ENCODE peak calls at places on chromosomes 12 and 14, in four cellular contexts. D is psoas muscle, L is IMR-90, A is osteoblast. Y is an unnamed sample. For H3K4me1, the result is how much of the 10 kb centered on the place peaks cover.

GRCh38 chr12:16198884-16199283 is 78.6 kb downstream of the SLC15A5 start:
- DNase-seq in D (no peak), L (no peak), A (no peak), Y (no peak)

GRCh38 chr14:47541652-47542051 is 133.8 kb downstream of the MDGA2 start:
- DNase-seq in D (no peak), L (no peak), A (no peak), Y (no peak)

GRCh38 chr12:28966049-28966778 is 182.9 kb upstream of the FAR2 start:
- DNase-seq in D (no peak), L (peak), A (peak), Y (peak)

GRCh38 chr14:37678916-37679315 is 83.5 kb downstream of the TTC6 start:
- DNase-seq in D (no peak), L (peak), A (no peak), Y (no peak)

GRCh38 chr12:96195845-96196451 is 1.8 kb downstream of the ELK3 start:
- DNase-seq in D (no peak), L (peak), A (peak), Y (no peak)

GRCh38 chr12:106541201-106541600 is 41.6 kb upstream of the RFX4 start:
- DNase-seq in D (no peak), L (no peak), A (no peak), Y (no peak)

GRCh38 chr12:16165506-16165905 is 112.0 kb downstream of the SLC15A5 start:
- DNase-seq in D (peak), L (peak), A (no peak), Y (no peak)

GRCh38 chr14:45070215-45070614 is 13.7 kb upstream of the PRPF39 start:
- DNase-seq in D (no peak), L (peak), A (no peak), Y (no peak)

GRCh38 chr14:34059037-34059924 is 108.4 kb upstream of the EGLN3 start:
- DNase-seq in D (no peak), L (no peak), A (peak), Y (no peak)

GRCh38 chr14:78785265-78785664 is 615.1 kb downstream of the NRXN3 start:
- DNase-seq in D (no peak), L (no peak), A (no peak), Y (no peak)

GRCh38 chr12:54240971-54241588 is 38.8 kb downstream of the CBX5 start:
- DNase-seq in D (no peak), L (no peak), A (no peak), Y (no peak)

GRCh38 chr12:82793882-82794281 is 107.2 kb downstream of the TMTC2 start:
- DNase-seq in D (no peak), L (no peak), A (no peak), Y (no peak)

GRCh38 chr12:76586764-76587395 is 27.3 kb upstream of the OSBPL8 start:
- DNase-seq in D (no peak), L (peak), A (peak), Y (no peak)

GRCh38 chr12:52870361-52871290 is 21.8 kb upstream of the KRT78 start:
- DNase-seq in D (peak), L (peak), A (peak), Y (peak)

GRCh38 chr12:105933671-105934665 is 204.8 kb downstream of the NUAK1 start:
- DNase-seq in D (peak), L (peak), A (peak), Y (no peak)

GRCh38 chr12:104890463-104891096 is 67.5 kb downstream of the SLC41A2 start:
- DNase-seq in D (no peak), L (no peak), A (no peak), Y (no peak)

GRCh38 chr12:13178568-13179158 is 17.9 kb upstream of the EMP1 start:
- DNase-seq in D (peak), L (no peak), A (peak), Y (peak)

GRCh38 chr12:19978193-19978592 is 390.1 kb upstream of the PDE3A start:
- DNase-seq in D (no peak), L (peak), A (peak), Y (no peak)

GRCh38 chr12:68529869-68530268 is 80.8 kb upstream of the RAP1B start:
- DNase-seq in D (no peak), L (no peak), A (no peak), Y (no peak)

GRCh38 chr12:32272465-32272864 is 126.9 kb upstream of the FGD4 start:
- DNase-seq in D (no peak), L (no peak), A (no peak), Y (no peak)

GRCh38 chr14:22319526-22320352 is 269.3 kb downstream of the DAD1 start:
- DNase-seq in D (no peak), L (peak), A (no peak), Y (no peak)

GRCh38 chr14:67636361-67636919 is 16.7 kb downstream of the ARG2 start:
- DNase-seq in D (no peak), L (peak), A (peak), Y (no peak)

GRCh38 chr12:84701041-84701440 is 211.6 kb downstream of the SLC6A15 start:
- DNase-seq in D (no peak), L (no peak), A (no peak), Y (no peak)

GRCh38 chr12:58349161-58349560 is 407.8 kb downstream of the ATP23 start:
- DNase-seq in D (no peak), L (peak), A (no peak), Y (no peak)

GRCh38 chr12:6534158-6534913 is at the start of gene GAPDH:
- DNase-seq in D (peak), L (peak), A (peak), Y (peak)

GRCh38 chr12:133251732-133252131 is 16.1 kb upstream of the ANHX start:
- DNase-seq in D (no peak), L (no peak), A (no peak), Y (no peak)

GRCh38 chr14:49654511-49654910 is 19.5 kb upstream of the DNAAF2 start:
- DNase-seq in D (no peak), L (no peak), A (no peak), Y (no peak)

GRCh38 chr12:15789215-15790171 is at the start of gene EPS8:
- DNase-seq in D (peak), L (peak), A (peak), Y (peak)

GRCh38 chr12:93526786-93527428 is 45.6 kb upstream of the SOCS2 start:
- DNase-seq in D (no peak), L (peak), A (no peak), Y (no peak)

GRCh38 chr12:4816776-4817530 is 92.8 kb upstream of the KCNA1 start:
- DNase-seq in D (no peak), L (no peak), A (no peak), Y (no peak)
- H3K4me1 ChIP-seq in D (under half), L (under half), A (under half), Y (under half)

DNA sequence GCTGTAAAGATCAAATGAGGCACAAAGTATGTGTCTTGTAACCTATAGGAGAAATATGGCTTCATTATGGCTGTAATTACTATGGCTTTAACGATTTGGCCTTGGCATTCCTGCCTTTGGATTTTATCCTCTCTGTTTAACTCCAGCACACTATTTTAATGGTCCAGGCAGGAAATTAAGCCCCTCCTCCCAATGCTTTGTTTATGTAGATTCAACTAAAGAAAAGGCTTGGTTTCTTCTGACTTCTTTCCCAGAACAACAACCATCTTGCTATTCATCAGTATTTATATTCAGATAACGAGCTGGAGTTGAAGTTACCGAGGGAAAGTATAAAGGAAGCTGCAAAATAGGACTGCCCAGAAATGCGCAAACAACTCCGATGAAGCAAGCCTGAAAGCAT is 104.6 kb downstream of the NELL2 start:
- DNase-seq in D (no peak), L (no peak), A (no peak), Y (no peak)
- H3K4me1 ChIP-seq in D (under half), L (under half), A (under half), Y (under half)

DNA sequence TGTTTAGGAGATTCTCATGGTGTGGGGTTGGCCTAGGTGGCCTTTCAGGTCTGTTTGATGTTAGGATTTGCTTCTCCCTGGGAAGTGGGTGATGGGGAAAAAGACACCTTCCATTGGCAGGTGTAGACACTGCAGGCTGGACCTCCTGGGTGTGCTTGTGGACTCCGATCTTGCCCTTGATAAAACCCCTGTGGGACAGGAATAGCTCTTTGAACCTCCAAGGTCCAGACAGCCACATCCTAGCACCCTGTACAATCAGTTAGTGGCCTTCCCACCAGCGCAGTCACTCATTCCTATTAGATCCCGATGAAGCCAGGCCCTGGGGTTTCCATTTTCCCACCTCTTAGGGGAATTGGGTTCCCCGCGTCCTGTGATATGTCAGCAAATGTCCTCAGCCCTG is 28.5 kb downstream of the MEG3 start:
- DNase-seq in D (no peak), L (no peak), A (no peak), Y (no peak)
- H3K4me1 ChIP-seq in D (under half), L (under half), A (under half), Y (under half)

DNA sequence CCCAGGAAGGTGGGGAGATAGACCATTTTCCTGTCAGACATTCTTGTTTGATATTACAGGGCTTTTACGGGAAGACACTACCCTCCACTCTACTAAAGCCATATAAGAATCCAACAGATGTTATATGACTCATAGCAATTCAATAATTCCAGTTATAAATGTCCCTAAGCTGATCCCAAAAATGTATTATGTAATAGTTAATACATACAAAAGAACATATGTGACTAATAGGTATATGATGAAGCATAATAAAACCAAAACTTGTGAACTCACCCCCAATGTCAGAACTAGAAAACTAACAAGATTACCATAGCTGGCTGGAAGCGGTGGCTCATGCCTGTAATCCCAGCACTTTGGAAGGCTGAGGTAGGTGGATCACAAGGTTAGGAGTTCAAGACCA is 84.2 kb downstream of the EFCAB11 start:
- DNase-seq in D (no peak), L (peak), A (no peak), Y (no peak)
- H3K4me1 ChIP-seq in D (under half), L (under half), A (under half), Y (under half)

DNA sequence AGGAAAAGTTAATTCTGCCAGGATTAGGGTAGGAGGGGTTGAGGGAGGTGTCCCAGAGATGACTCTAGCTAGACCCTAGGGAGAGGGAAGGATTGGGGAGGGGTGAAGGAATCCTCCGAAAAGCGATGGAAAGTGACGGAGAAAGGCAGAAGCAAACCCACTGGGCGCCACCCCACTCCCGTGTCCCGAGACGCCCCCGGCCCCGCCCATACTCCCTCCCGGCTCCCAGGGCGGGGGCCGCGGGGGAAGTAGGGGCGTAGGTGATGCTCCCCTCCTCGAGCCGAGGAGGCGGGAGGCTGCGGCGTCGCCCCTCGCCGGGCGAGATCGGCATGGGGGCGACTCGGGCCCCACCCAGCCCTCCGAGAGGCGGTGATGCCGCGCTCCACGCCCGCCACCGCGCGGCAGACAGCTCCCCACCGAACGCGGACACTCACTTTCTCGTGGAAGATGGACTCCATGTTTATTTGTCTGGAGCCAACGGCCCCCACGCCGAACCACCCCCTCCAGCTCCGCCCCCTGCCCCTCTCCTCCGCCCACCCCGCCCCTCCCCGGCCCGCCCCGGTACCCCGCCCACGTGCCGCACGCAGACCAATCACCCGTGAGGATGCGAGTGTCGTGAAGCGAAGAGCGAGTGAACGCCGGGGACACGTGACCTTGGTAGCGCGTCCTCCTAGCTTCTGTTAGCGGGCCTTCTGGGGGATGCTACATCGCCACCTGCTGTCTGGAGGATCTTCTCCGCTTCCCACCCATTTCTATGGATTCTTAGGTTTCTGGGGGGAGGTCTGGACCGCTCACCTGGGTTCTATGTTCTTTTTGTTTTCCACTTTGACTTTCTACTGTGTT is at the start of gene ATXN3:
- DNase-seq in D (peak), L (peak), A (peak), Y (peak)
- H3K4me1 ChIP-seq in D (under half), L (under half), A (under half), Y (half or more)

DNA sequence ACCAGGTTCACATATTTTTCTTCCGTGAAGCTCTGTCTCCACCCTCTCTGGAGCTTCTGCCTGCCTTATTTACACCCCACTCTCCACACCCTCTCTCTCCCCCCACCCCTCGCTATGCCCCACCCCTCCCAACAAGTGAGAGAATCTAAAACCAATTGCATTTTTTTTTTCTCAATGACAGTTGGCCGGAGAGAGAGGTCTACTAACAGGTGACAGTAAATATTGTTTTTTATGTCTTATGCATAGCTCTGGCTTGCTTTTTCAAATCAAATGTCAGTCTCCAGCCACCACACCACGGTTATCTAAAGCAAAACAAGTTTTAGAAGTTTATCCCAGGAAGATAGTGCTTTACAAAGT is at the start of gene KCNC2:
- DNase-seq in D (no peak), L (no peak), A (no peak), Y (no peak)
- H3K4me1 ChIP-seq in D (under half), L (under half), A (under half), Y (under half)